ENCODE peak calls at places on chromosomes 3 and 15, in six cellular contexts. V is caudate nucleus, U is right cardiac atrium, P is ovary, W is WERI-Rb-1, H is lung. C is an unnamed sample.
A peak's percentile ranks its signal among the peaks of the same experiment; 100 is the strongest.

GRCh38 chr3:190486201-190486865 is 27.6 kb upstream of the IL1RAP start:
- DNase-seq in V (no peak), U (no peak), P (no peak), W (no peak), H (no peak), C (no peak)

GRCh38 chr3:9206287-9206686 is 43.2 kb downstream of the SRGAP3 start:
- DNase-seq in V (no peak), U (no peak), P (no peak), W (no peak), H (no peak), C (no peak)

GRCh38 chr3:159158213-159158612 is 356.4 kb downstream of the MFSD1 start:
- DNase-seq in V (no peak), U (no peak), P (no peak), W (no peak), H (no peak), C (no peak)

GRCh38 chr3:169744332-169745054 is 20.4 kb downstream of the TERC start:
- DNase-seq in V (no peak), U (no peak), P (no peak), W (no peak), H (no peak), C (no peak)

GRCh38 chr3:41125258-41125657 is 74.0 kb upstream of the CTNNB1 start:
- DNase-seq in V (no peak), U (no peak), P (no peak), W (no peak), H (no peak), C (no peak)

GRCh38 chr15:45377630-45378148 is 655 bp downstream of the GATM start:
- DNase-seq in V (peak; percentile 69), U (peak; percentile 78), P (peak; percentile 35), W (peak; percentile 16), H (no peak), C (peak; percentile 69)

GRCh38 chr3:14440531-14441239 is 38.3 kb downstream of the SLC6A6 start:
- DNase-seq in V (peak; percentile 59), U (peak; percentile 55), P (no peak), W (no peak), H (no peak), C (no peak)

GRCh38 chr3:87996845-87997244 is 62.0 kb downstream of the CGGBP1 start:
- DNase-seq in V (no peak), U (no peak), P (no peak), W (no peak), H (no peak), C (no peak)

GRCh38 chr3:171967137-171967783 is 72.1 kb upstream of the FNDC3B start:
- DNase-seq in V (no peak), U (no peak), P (no peak), W (no peak), H (no peak), C (no peak)

GRCh38 chr3:122094125-122094524 is 39.0 kb downstream of the CD86 start:
- DNase-seq in V (no peak), U (no peak), P (no peak), W (no peak), H (no peak), C (no peak)

GRCh38 chr15:92520914-92521623 is 127.4 kb downstream of the ST8SIA2 start:
- DNase-seq in V (no peak), U (no peak), P (no peak), W (no peak), H (no peak), C (no peak)

GRCh38 chr3:46495901-46496456 is 1.8 kb upstream of the RTP3 start:
- DNase-seq in V (no peak), U (no peak), P (no peak), W (no peak), H (no peak), C (no peak)

GRCh38 chr3:184415229-184415517 is 35.3 kb downstream of the CHRD start:
- DNase-seq in V (no peak), U (no peak), P (no peak), W (no peak), H (no peak), C (no peak)

GRCh38 chr3:44885618-44886017 is 11.2 kb downstream of the TGM4 start:
- DNase-seq in V (no peak), U (no peak), P (no peak), W (no peak), H (no peak), C (no peak)

GRCh38 chr15:91853968-91854943 is 748 bp downstream of the SLCO3A1 start:
- DNase-seq in V (peak; percentile 66), U (peak; percentile 80), P (peak; percentile 22), W (no peak), H (peak; percentile 35), C (peak; percentile 46)

GRCh38 chr15:23457890-23458289 is 10.8 kb upstream of the GOLGA6L2 start:
- DNase-seq in V (no peak), U (no peak), P (no peak), W (no peak), H (no peak), C (no peak)

GRCh38 chr15:67120839-67121540 is 55.6 kb downstream of the SMAD3 start:
- DNase-seq in V (peak; percentile 78), U (peak; percentile 97), P (peak; percentile 91), W (no peak), H (peak; percentile 76), C (peak; percentile 83)

GRCh38 chr15:56744701-56745683 is 11.7 kb upstream of the ZNF280D start:
- DNase-seq in V (no peak), U (no peak), P (no peak), W (no peak), H (no peak), C (no peak)

GRCh38 chr3:171173732-171174131 is 147.2 kb upstream of the SLC2A2 start:
- DNase-seq in V (peak; percentile 82), U (peak; percentile 63), P (no peak), W (no peak), H (peak; percentile 51), C (peak; percentile 86)

GRCh38 chr3:64921666-64922065 is 233.9 kb upstream of the ADAMTS9 start:
- DNase-seq in V (no peak), U (no peak), P (no peak), W (no peak), H (no peak), C (no peak)

GRCh38 chr3:120682095-120682681 is at the start of gene HGD:
- DNase-seq in V (no peak), U (no peak), P (no peak), W (no peak), H (no peak), C (no peak)

GRCh38 chr3:28279770-28280169 is 38.4 kb downstream of the CMC1 start:
- DNase-seq in V (no peak), U (no peak), P (no peak), W (no peak), H (no peak), C (no peak)

DNA sequence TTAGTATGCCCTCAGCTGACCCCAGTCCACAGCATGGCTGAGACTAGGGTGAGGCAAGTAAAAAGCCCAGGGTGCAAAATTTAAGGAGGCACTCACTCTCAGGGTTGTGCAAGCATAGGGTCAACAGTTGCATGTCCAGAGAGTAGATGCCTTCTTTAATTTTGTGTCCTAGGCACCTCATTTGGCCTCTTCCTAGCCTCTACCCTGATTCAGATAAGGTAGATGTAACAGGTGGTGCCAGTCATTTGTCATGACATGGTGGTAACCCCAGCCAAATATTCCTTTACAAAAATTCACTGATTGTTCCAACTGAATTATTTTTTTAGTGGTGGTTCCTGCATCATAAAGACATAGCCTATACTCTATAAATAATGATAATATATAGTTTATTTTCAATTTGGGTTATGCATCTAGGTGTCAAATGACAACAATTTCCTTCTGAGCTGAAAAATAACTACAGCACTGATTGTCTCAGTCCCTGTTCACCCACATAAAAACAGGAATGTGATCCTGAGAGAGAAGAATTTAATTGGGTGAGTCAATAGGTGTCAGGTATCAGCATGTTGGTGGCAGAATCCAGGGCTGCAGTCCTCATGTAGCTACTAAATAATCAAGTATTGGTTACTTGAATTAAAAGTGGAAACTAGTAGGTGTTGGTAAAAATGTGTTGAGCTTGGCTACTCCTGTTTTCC is 44.2 kb upstream of the TIPARP start:
- DNase-seq in V (no peak), U (no peak), P (no peak), W (peak; percentile 15), H (no peak), C (no peak)
- H3K27ac ChIP-seq in V (no peak overlapping the region), U (no peak overlapping the region), P (no peak overlapping the region), W (no peak overlapping the region), H (no peak overlapping the region), C (no peak overlapping the region)

GRCh38 chr15:69570997-69571396 is 118.4 kb downstream of the RPLP1 start:
- DNase-seq in V (no peak), U (no peak), P (no peak), W (no peak), H (no peak), C (no peak)

GRCh38 chr15:69565066-69565465 is 112.4 kb downstream of the RPLP1 start:
- DNase-seq in V (no peak), U (no peak), P (no peak), W (no peak), H (no peak), C (no peak)

GRCh38 chr15:69574506-69574905 is 121.9 kb downstream of the RPLP1 start:
- DNase-seq in V (no peak), U (no peak), P (no peak), W (no peak), H (no peak), C (no peak)

GRCh38 chr15:69573815-69574472 is 121.3 kb downstream of the RPLP1 start:
- DNase-seq in V (peak; percentile 72), U (no peak), P (no peak), W (no peak), H (no peak), C (no peak)

GRCh38 chr15:69568621-69569020 is 116.0 kb downstream of the RPLP1 start:
- DNase-seq in V (no peak), U (no peak), P (no peak), W (no peak), H (no peak), C (no peak)
- H3K27ac ChIP-seq in V (no peak overlapping the region), U (no peak overlapping the region), P (no peak overlapping the region), W (no peak overlapping the region), H (no peak overlapping the region), C (no peak overlapping the region)

GRCh38 chr15:40618906-40619305 is 24.9 kb downstream of the KNL1 start:
- DNase-seq in V (no peak), U (no peak), P (no peak), W (no peak), H (no peak), C (no peak)

GRCh38 chr15:40618023-40618422 is 24.0 kb downstream of the KNL1 start:
- DNase-seq in V (no peak), U (no peak), P (no peak), W (no peak), H (no peak), C (no peak)
- H3K27ac ChIP-seq in V (no peak overlapping the region), U (no peak overlapping the region), P (no peak overlapping the region), W (no peak overlapping the region), H (no peak overlapping the region), C (no peak overlapping the region)

DNA sequence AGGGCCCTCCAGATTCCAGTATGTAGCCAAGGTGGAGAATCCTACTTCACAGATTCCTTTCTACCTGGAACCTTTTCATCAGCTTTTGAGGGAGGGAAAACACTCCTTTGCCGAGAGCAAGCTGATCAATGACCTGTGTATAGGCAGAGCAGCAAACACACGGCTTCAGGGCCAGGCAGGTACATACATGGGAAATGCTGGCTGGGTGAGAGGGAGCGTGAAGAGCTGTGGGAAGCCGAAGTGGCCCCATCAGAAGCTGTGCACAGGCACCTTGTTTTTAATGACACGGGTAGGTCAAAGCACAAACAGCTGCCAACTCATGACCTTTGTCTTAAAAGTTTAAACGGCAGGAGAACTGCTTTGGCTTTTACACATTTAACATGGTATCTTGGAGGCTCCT is 25.3 kb downstream of the STARD5 start:
- DNase-seq in V (no peak), U (no peak), P (no peak), W (no peak), H (no peak), C (no peak)
- H3K27ac ChIP-seq in V (peak overlapping the region; percentile 41), U (no peak overlapping the region), P (no peak overlapping the region), W (no peak overlapping the region), H (no peak overlapping the region), C (peak overlapping the region; percentile 33)

C was measured in substantia nigra.